ENCODE peak calls at places on chromosomes 6 and 20, in nine cellular contexts. One of them, this sample, is unnamed.

GRCh38 chr6:158516098-158516497 is 43.8 kb upstream of the TMEM181 start:
- DNase-seq in AG04450: no peak
- DNase-seq in progenitor cell of endocrine pancreas: no peak
- DNase-seq in A673: no peak
- DNase-seq in GM06990: no peak
- DNase-seq in upper lobe of left lung: no peak
- DNase-seq in choroid plexus epithelial cell: no peak
- DNase-seq in transverse colon: no peak
- DNase-seq in kidney epithelial cell: no peak
- DNase-seq in this sample: no peak

GRCh38 chr6:170093658-170094596 is 197.0 kb downstream of the DLL1 start:
- DNase-seq in A673: no peak
- DNase-seq in progenitor cell of endocrine pancreas: no peak
- DNase-seq in GM06990: no peak
- DNase-seq in choroid plexus epithelial cell: no peak
- DNase-seq in transverse colon: no peak
- DNase-seq in AG04450: no peak
- DNase-seq in kidney epithelial cell: no peak
- DNase-seq in upper lobe of left lung: peak; percentile 18
- DNase-seq in this sample: peak; percentile 72

GRCh38 chr20:21571841-21572690 is 58.2 kb upstream of the NKX2-2 start:
- DNase-seq in kidney epithelial cell: no peak
- DNase-seq in choroid plexus epithelial cell: peak; percentile 11
- DNase-seq in AG04450: no peak
- DNase-seq in upper lobe of left lung: no peak
- DNase-seq in transverse colon: no peak
- DNase-seq in A673: peak; percentile 61
- DNase-seq in GM06990: no peak
- DNase-seq in progenitor cell of endocrine pancreas: no peak
- DNase-seq in this sample: no peak

GRCh38 chr6:90019216-90019615 is 124.9 kb downstream of the GJA10 start:
- DNase-seq in A673: no peak
- DNase-seq in kidney epithelial cell: no peak
- DNase-seq in transverse colon: no peak
- DNase-seq in AG04450: no peak
- DNase-seq in GM06990: no peak
- DNase-seq in progenitor cell of endocrine pancreas: no peak
- DNase-seq in choroid plexus epithelial cell: no peak
- DNase-seq in upper lobe of left lung: no peak
- DNase-seq in this sample: no peak

GRCh38 chr6:138109042-138109997 is 2.1 kb upstream of the PERP start:
- DNase-seq in progenitor cell of endocrine pancreas: peak; percentile 57
- DNase-seq in GM06990: peak; percentile 15
- DNase-seq in upper lobe of left lung: peak; percentile 58
- DNase-seq in transverse colon: peak; percentile 87
- DNase-seq in AG04450: peak; percentile 13
- DNase-seq in choroid plexus epithelial cell: peak; percentile 87
- DNase-seq in kidney epithelial cell: no peak
- DNase-seq in A673: peak; percentile 67
- DNase-seq in this sample: no peak

GRCh38 chr6:170178561-170179477 is 112.1 kb downstream of the DLL1 start:
- DNase-seq in GM06990: no peak
- DNase-seq in AG04450: no peak
- DNase-seq in kidney epithelial cell: no peak
- DNase-seq in choroid plexus epithelial cell: peak; percentile 3
- DNase-seq in upper lobe of left lung: peak; percentile 24
- DNase-seq in transverse colon: peak; percentile 51
- DNase-seq in progenitor cell of endocrine pancreas: no peak
- DNase-seq in A673: peak; percentile 67
- DNase-seq in this sample: peak; percentile 62

GRCh38 chr20:34639755-34640222 is 37.1 kb downstream of the PIGU start:
- DNase-seq in kidney epithelial cell: no peak
- DNase-seq in transverse colon: peak; percentile 87
- DNase-seq in A673: no peak
- DNase-seq in progenitor cell of endocrine pancreas: no peak
- DNase-seq in choroid plexus epithelial cell: peak; percentile 69
- DNase-seq in AG04450: no peak
- DNase-seq in GM06990: no peak
- DNase-seq in upper lobe of left lung: no peak
- DNase-seq in this sample: no peak

GRCh38 chr6:158662607-158663464 is 13.0 kb downstream of the SYTL3 start:
- DNase-seq in GM06990: no peak
- DNase-seq in kidney epithelial cell: no peak
- DNase-seq in upper lobe of left lung: no peak
- DNase-seq in transverse colon: no peak
- DNase-seq in AG04450: no peak
- DNase-seq in choroid plexus epithelial cell: peak; percentile 75
- DNase-seq in progenitor cell of endocrine pancreas: no peak
- DNase-seq in A673: no peak
- DNase-seq in this sample: no peak

GRCh38 chr6:28090902-28091586 is 10.7 kb downstream of the ZNF165 start:
- DNase-seq in A673: peak; percentile 5
- DNase-seq in kidney epithelial cell: no peak
- DNase-seq in AG04450: no peak
- DNase-seq in GM06990: no peak
- DNase-seq in transverse colon: no peak
- DNase-seq in upper lobe of left lung: no peak
- DNase-seq in choroid plexus epithelial cell: no peak
- DNase-seq in progenitor cell of endocrine pancreas: no peak
- DNase-seq in this sample: no peak

GRCh38 chr20:59094576-59094975 is 52.0 kb upstream of the PRELID3B start:
- DNase-seq in upper lobe of left lung: no peak
- DNase-seq in GM06990: no peak
- DNase-seq in transverse colon: no peak
- DNase-seq in AG04450: no peak
- DNase-seq in A673: no peak
- DNase-seq in choroid plexus epithelial cell: no peak
- DNase-seq in kidney epithelial cell: no peak
- DNase-seq in progenitor cell of endocrine pancreas: no peak
- DNase-seq in this sample: no peak

GRCh38 chr6:67433124-67433523 is 1202.0 kb upstream of the ADGRB3 start:
- DNase-seq in transverse colon: no peak
- DNase-seq in upper lobe of left lung: no peak
- DNase-seq in progenitor cell of endocrine pancreas: no peak
- DNase-seq in AG04450: no peak
- DNase-seq in kidney epithelial cell: no peak
- DNase-seq in choroid plexus epithelial cell: peak; percentile 49
- DNase-seq in A673: no peak
- DNase-seq in GM06990: no peak
- DNase-seq in this sample: no peak

GRCh38 chr6:168368063-168368835 is 48.7 kb upstream of the DACT2 start:
- DNase-seq in kidney epithelial cell: no peak
- DNase-seq in GM06990: no peak
- DNase-seq in upper lobe of left lung: no peak
- DNase-seq in AG04450: no peak
- DNase-seq in progenitor cell of endocrine pancreas: no peak
- DNase-seq in choroid plexus epithelial cell: peak; percentile 9
- DNase-seq in transverse colon: no peak
- DNase-seq in A673: no peak
- DNase-seq in this sample: no peak

GRCh38 chr6:163743796-163744195 is 329.3 kb downstream of the QKI start:
- DNase-seq in AG04450: no peak
- DNase-seq in A673: no peak
- DNase-seq in upper lobe of left lung: no peak
- DNase-seq in choroid plexus epithelial cell: no peak
- DNase-seq in progenitor cell of endocrine pancreas: no peak
- DNase-seq in transverse colon: no peak
- DNase-seq in GM06990: no peak
- DNase-seq in kidney epithelial cell: no peak
- DNase-seq in this sample: no peak

GRCh38 chr6:12294851-12295536 is 4.8 kb downstream of the EDN1 start:
- DNase-seq in choroid plexus epithelial cell: no peak
- DNase-seq in progenitor cell of endocrine pancreas: no peak
- DNase-seq in GM06990: no peak
- DNase-seq in kidney epithelial cell: no peak
- DNase-seq in A673: no peak
- DNase-seq in upper lobe of left lung: no peak
- DNase-seq in transverse colon: no peak
- DNase-seq in AG04450: no peak
- DNase-seq in this sample: no peak

GRCh38 chr6:145247677-145248419 is 487.5 kb downstream of the EPM2A start:
- DNase-seq in AG04450: peak; percentile 88
- DNase-seq in GM06990: no peak
- DNase-seq in A673: peak; percentile 83
- DNase-seq in kidney epithelial cell: peak; percentile 41
- DNase-seq in upper lobe of left lung: no peak
- DNase-seq in progenitor cell of endocrine pancreas: no peak
- DNase-seq in transverse colon: no peak
- DNase-seq in choroid plexus epithelial cell: peak; percentile 97
- DNase-seq in this sample: no peak

GRCh38 chr6:100228437-100229424 is 234.7 kb upstream of the MCHR2 start:
- DNase-seq in AG04450: peak; percentile 11
- DNase-seq in A673: peak; percentile 25
- DNase-seq in kidney epithelial cell: peak; percentile 12
- DNase-seq in GM06990: peak; percentile 77
- DNase-seq in upper lobe of left lung: peak; percentile 81
- DNase-seq in progenitor cell of endocrine pancreas: peak; percentile 48
- DNase-seq in transverse colon: peak; percentile 77
- DNase-seq in choroid plexus epithelial cell: peak; percentile 77
- DNase-seq in this sample: peak; percentile 72

GRCh38 chr6:37265031-37265430 is 7.1 kb upstream of the TMEM217 start:
- DNase-seq in upper lobe of left lung: no peak
- DNase-seq in choroid plexus epithelial cell: no peak
- DNase-seq in progenitor cell of endocrine pancreas: no peak
- DNase-seq in A673: no peak
- DNase-seq in GM06990: no peak
- DNase-seq in transverse colon: no peak
- DNase-seq in AG04450: no peak
- DNase-seq in kidney epithelial cell: no peak
- DNase-seq in this sample: no peak

GRCh38 chr20:25553819-25554296 is 31.5 kb downstream of the NINL start:
- DNase-seq in AG04450: no peak
- DNase-seq in kidney epithelial cell: no peak
- DNase-seq in transverse colon: no peak
- DNase-seq in progenitor cell of endocrine pancreas: no peak
- DNase-seq in GM06990: no peak
- DNase-seq in choroid plexus epithelial cell: peak; percentile 89
- DNase-seq in upper lobe of left lung: no peak
- DNase-seq in A673: peak; percentile 44
- DNase-seq in this sample: no peak

GRCh38 chr20:10761786-10762185 is 88.0 kb upstream of the JAG1 start:
- DNase-seq in upper lobe of left lung: no peak
- DNase-seq in progenitor cell of endocrine pancreas: no peak
- DNase-seq in AG04450: no peak
- DNase-seq in A673: no peak
- DNase-seq in choroid plexus epithelial cell: peak; percentile 94
- DNase-seq in kidney epithelial cell: no peak
- DNase-seq in transverse colon: no peak
- DNase-seq in GM06990: no peak
- DNase-seq in this sample: no peak

GRCh38 chr20:49207071-49207470 is 12.1 kb upstream of the DDX27 start:
- DNase-seq in GM06990: no peak
- DNase-seq in progenitor cell of endocrine pancreas: no peak
- DNase-seq in choroid plexus epithelial cell: no peak
- DNase-seq in A673: peak; percentile 32
- DNase-seq in transverse colon: no peak
- DNase-seq in AG04450: no peak
- DNase-seq in kidney epithelial cell: no peak
- DNase-seq in upper lobe of left lung: no peak
- DNase-seq in this sample: no peak
- TF ChIP-seq CTCF in GM06990: peak; percentile 44
- TF ChIP-seq CTCF in progenitor cell of endocrine pancreas: no peak
- TF ChIP-seq CTCF in choroid plexus epithelial cell: peak; percentile 31
- TF ChIP-seq CTCF in A673: peak; percentile 33
- TF ChIP-seq CTCF in transverse colon: no peak
- TF ChIP-seq CTCF in AG04450: no peak
- TF ChIP-seq CTCF in kidney epithelial cell: no peak
- TF ChIP-seq CTCF in upper lobe of left lung: no peak
- TF ChIP-seq CTCF in this sample: no peak

DNA sequence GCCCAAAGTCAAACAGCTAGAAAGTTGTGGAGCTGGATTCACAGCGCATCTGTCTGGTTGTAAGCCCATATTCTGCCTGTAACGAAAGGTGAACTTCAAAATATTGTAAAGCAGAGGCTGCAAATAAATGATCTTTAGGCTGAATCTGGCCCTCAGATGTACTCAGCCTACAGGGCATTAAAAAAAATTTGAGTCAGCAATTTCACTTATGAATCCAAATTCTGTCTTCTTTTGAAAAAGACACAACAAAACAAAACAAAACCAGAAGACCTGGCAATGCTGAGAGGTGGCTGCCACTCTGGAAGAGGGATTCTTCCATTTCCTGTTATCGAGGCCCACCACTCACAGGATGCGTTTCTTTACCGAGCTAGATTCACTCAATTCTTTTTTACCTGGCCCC is 7.1 kb downstream of the LAMA4 start:
- DNase-seq in kidney epithelial cell: no peak
- DNase-seq in AG04450: no peak
- DNase-seq in choroid plexus epithelial cell: no peak
- DNase-seq in upper lobe of left lung: no peak
- DNase-seq in GM06990: no peak
- DNase-seq in A673: no peak
- DNase-seq in progenitor cell of endocrine pancreas: no peak
- DNase-seq in transverse colon: no peak
- DNase-seq in this sample: no peak
- TF ChIP-seq CTCF in kidney epithelial cell: no peak
- TF ChIP-seq CTCF in AG04450: no peak
- TF ChIP-seq CTCF in choroid plexus epithelial cell: no peak
- TF ChIP-seq CTCF in upper lobe of left lung: no peak
- TF ChIP-seq CTCF in GM06990: no peak
- TF ChIP-seq CTCF in A673: no peak
- TF ChIP-seq CTCF in progenitor cell of endocrine pancreas: no peak
- TF ChIP-seq CTCF in transverse colon: no peak
- TF ChIP-seq CTCF in this sample: no peak

GRCh38 chr6:118651282-118652050 is at the start of gene CEP85L:
- DNase-seq in choroid plexus epithelial cell: peak; percentile 93
- DNase-seq in GM06990: peak; percentile 92
- DNase-seq in progenitor cell of endocrine pancreas: peak; percentile 80
- DNase-seq in upper lobe of left lung: peak; percentile 92
- DNase-seq in AG04450: peak; percentile 56
- DNase-seq in A673: peak; percentile 96
- DNase-seq in kidney epithelial cell: peak; percentile 55
- DNase-seq in transverse colon: peak; percentile 90
- DNase-seq in this sample: peak; percentile 93
- TF ChIP-seq CTCF in choroid plexus epithelial cell: no peak
- TF ChIP-seq CTCF in GM06990: peak; percentile 3
- TF ChIP-seq CTCF in progenitor cell of endocrine pancreas: no peak
- TF ChIP-seq CTCF in upper lobe of left lung: no peak
- TF ChIP-seq CTCF in AG04450: no peak
- TF ChIP-seq CTCF in A673: no peak
- TF ChIP-seq CTCF in kidney epithelial cell: no peak
- TF ChIP-seq CTCF in transverse colon: no peak
- TF ChIP-seq CTCF in this sample: peak; percentile 14

DNA sequence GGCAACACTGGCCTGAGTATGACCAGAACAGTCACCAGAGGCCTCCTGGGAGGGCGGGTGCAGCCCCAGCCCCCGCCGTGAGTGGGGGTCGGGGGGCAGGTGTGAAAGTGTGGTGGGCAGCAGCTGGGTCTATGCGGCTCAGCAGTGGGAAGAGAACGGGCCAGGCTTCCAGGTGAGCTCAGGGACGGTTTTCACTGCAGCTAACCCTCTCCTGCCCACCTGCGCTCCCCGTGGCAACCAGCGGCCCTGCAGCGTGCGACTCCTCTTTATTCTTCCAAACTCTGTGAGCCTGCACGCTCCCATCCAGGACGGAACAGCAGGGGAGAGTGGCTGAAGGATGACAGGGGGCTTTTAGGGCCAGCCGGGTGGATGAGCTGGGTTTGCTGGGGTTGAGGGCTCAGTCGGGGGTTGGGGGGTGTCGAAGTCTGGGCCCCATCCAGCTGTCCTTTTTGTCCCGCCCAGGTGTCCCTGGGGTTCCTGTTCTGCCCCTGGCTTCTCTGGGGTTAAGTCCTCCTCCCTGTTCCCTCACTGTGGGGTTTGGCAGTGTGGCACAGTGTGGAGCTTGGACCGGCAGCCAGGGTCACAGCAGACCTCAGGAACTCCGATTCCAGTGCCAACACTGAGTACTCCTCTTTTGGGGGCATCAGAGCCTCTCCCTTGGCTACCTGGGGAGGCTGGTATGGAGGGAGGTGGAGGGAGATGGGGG is 859 bp upstream of the BIRC7 start:
- DNase-seq in A673: no peak
- DNase-seq in progenitor cell of endocrine pancreas: peak; percentile 51
- DNase-seq in upper lobe of left lung: no peak
- DNase-seq in GM06990: no peak
- DNase-seq in kidney epithelial cell: no peak
- DNase-seq in AG04450: no peak
- DNase-seq in transverse colon: peak; percentile 19
- DNase-seq in choroid plexus epithelial cell: no peak
- DNase-seq in this sample: no peak
- TF ChIP-seq CTCF in A673: peak; percentile 33
- TF ChIP-seq CTCF in progenitor cell of endocrine pancreas: peak; percentile 63
- TF ChIP-seq CTCF in upper lobe of left lung: no peak
- TF ChIP-seq CTCF in GM06990: peak; percentile 62
- TF ChIP-seq CTCF in kidney epithelial cell: peak; percentile 51
- TF ChIP-seq CTCF in AG04450: peak; percentile 52
- TF ChIP-seq CTCF in transverse colon: peak; percentile 42
- TF ChIP-seq CTCF in choroid plexus epithelial cell: peak; percentile 62
- TF ChIP-seq CTCF in this sample: peak; percentile 69

This sample was measured in type B pancreatic cell.